ENCODE peak calls at places on chromosomes 6 and 20, in ten cellular contexts. O is A549; S is NCI-H460; J is stimulated activated CD4-positive, alpha-beta T cell treated with anti-CD3 and anti-CD28 coated beads, Interleukin-1b, Interleukin-23, amount 100 ng/mL, for 1 hour; T is adrenal gland; I is EL; E is T-helper 22 cell; Q is NCI-H510A; D is thoracic aorta; Y is cardiac fibroblast. M is an unnamed sample.

GRCh38 chr6:161138545-161139303 is 135.1 kb downstream of the AGPAT4 start:
- DNase-seq in Y (no peak), D (no peak), Q (no peak), I (no peak), E (no peak), O (no peak), T (no peak), S (no peak), J (no peak), M (no peak)

GRCh38 chr6:27502508-27503435 is 29.9 kb upstream of the ZNF184 start:
- DNase-seq in Y (peak), Q (no peak), J (peak), T (peak), E (peak), I (peak), S (peak), D (no peak), O (no peak), M (peak)

GRCh38 chr6:107045733-107046312 is 17.8 kb downstream of the MTRES1 start:
- DNase-seq in D (no peak), E (no peak), Q (no peak), I (no peak), O (no peak), T (no peak), J (no peak), Y (peak), S (no peak), M (no peak)

GRCh38 chr6:42441059-42441471 is 10.7 kb downstream of the TRERF1 start:
- DNase-seq in T (peak), D (no peak), E (no peak), J (no peak), Y (peak), O (no peak), S (no peak), I (no peak), Q (no peak), M (no peak)

GRCh38 chr6:90660971-90661370 is 74.1 kb upstream of the MAP3K7 start:
- DNase-seq in J (no peak), O (no peak), Q (no peak), T (no peak), Y (no peak), D (no peak), I (no peak), S (no peak), E (no peak), M (no peak)

GRCh38 chr6:8277769-8278168 is 157.6 kb downstream of the SLC35B3 start:
- DNase-seq in D (no peak), S (no peak), E (no peak), T (no peak), I (no peak), Q (no peak), Y (no peak), J (no peak), O (no peak), M (no peak)

GRCh38 chr6:33875141-33875581 is 71.4 kb upstream of the MLN start:
- DNase-seq in S (no peak), J (no peak), Q (no peak), D (no peak), E (no peak), I (no peak), Y (no peak), T (no peak), O (no peak), M (no peak)

GRCh38 chr6:52635049-52635577 is 35.8 kb upstream of the TMEM14A start:
- DNase-seq in Y (peak), E (no peak), O (no peak), S (no peak), D (no peak), T (no peak), I (no peak), J (no peak), Q (no peak), M (no peak)

GRCh38 chr6:34955447-34955846 is 66.4 kb downstream of the ANKS1A start:
- DNase-seq in I (no peak), O (no peak), Q (no peak), Y (no peak), S (no peak), D (no peak), E (no peak), J (no peak), T (no peak), M (no peak)

GRCh38 chr6:143694560-143694959 is 16.8 kb downstream of the PHACTR2 start:
- DNase-seq in J (no peak), E (no peak), S (no peak), O (no peak), T (no peak), Q (no peak), Y (peak), I (peak), D (no peak), M (no peak)

GRCh38 chr20:47228654-47229053 is 127.8 kb downstream of the ZMYND8 start:
- DNase-seq in D (no peak), S (no peak), E (no peak), O (no peak), Y (no peak), T (no peak), J (no peak), Q (no peak), I (no peak), M (no peak)

GRCh38 chr20:37686762-37687477 is 6.9 kb upstream of the CTNNBL1 start:
- DNase-seq in Y (peak), J (no peak), O (no peak), T (no peak), E (no peak), D (no peak), S (no peak), I (peak), Q (no peak), M (no peak)

GRCh38 chr20:5731753-5732366 is 18.3 kb upstream of the SHLD1 start:
- DNase-seq in S (no peak), Y (peak), O (no peak), I (no peak), Q (no peak), J (no peak), T (no peak), E (no peak), D (no peak), M (no peak)

GRCh38 chr6:97440590-97441176 is 157.7 kb upstream of the MMS22L start:
- DNase-seq in Y (peak), O (peak), T (peak), Q (peak), I (peak), E (no peak), J (no peak), S (peak), D (no peak), M (no peak)

GRCh38 chr6:31534521-31535040 is 5.8 kb downstream of the MCCD1 start:
- DNase-seq in O (no peak), S (no peak), J (no peak), Y (no peak), E (no peak), T (no peak), D (no peak), I (no peak), Q (no peak), M (no peak)

GRCh38 chr20:20293986-20294385 is 73.9 kb upstream of the INSM1 start:
- DNase-seq in S (no peak), I (no peak), J (no peak), E (no peak), Y (no peak), Q (no peak), T (no peak), D (no peak), O (no peak), M (no peak)

GRCh38 chr6:136640132-136640915 is 90.1 kb upstream of the MAP7 start:
- DNase-seq in D (no peak), E (no peak), O (no peak), I (peak), J (no peak), Q (no peak), T (peak), S (no peak), Y (peak), M (no peak)

GRCh38 chr6:44221291-44221960 is 2.0 kb upstream of the SLC29A1 start:
- DNase-seq in D (peak), O (peak), S (peak), Y (peak), I (peak), T (peak), Q (peak), E (peak), J (peak), M (peak)

GRCh38 chr20:41125530-41126457 is 11.5 kb upstream of the PLCG1 start:
- DNase-seq in S (no peak), J (no peak), I (no peak), D (no peak), Y (no peak), E (no peak), O (no peak), Q (no peak), T (no peak), M (no peak)

GRCh38 chr6:52966101-52966500 is 29.0 kb downstream of the GSTA4 start:
- DNase-seq in O (no peak), D (no peak), E (no peak), T (no peak), Q (no peak), S (no peak), Y (no peak), J (no peak), I (no peak), M (no peak)

GRCh38 chr6:75824160-75824559 is 75.1 kb downstream of the MYO6 start:
- DNase-seq in T (no peak), D (no peak), I (no peak), E (no peak), S (no peak), O (no peak), J (no peak), Q (no peak), Y (no peak), M (no peak)

GRCh38 chr20:6708010-6708409 is 59.5 kb upstream of the BMP2 start:
- DNase-seq in I (peak), O (no peak), J (no peak), D (no peak), S (no peak), Y (peak), Q (no peak), E (no peak), T (peak), M (peak)

GRCh38 chr20:49980140-49981008 is 2.4 kb upstream of the SNAI1 start:
- DNase-seq in Y (no peak), E (no peak), S (no peak), D (no peak), Q (no peak), J (no peak), I (no peak), T (no peak), O (no peak), M (no peak)

GRCh38 chr6:112701201-112701600 is 354.1 kb downstream of the RFPL4B start:
- DNase-seq in J (no peak), I (peak), D (no peak), Q (no peak), T (no peak), O (no peak), S (no peak), Y (peak), E (no peak), M (peak)

GRCh38 chr20:13995086-13995665 is at the start of gene MACROD2:
- DNase-seq in J (no peak), O (peak), Q (peak), D (peak), T (peak), S (peak), I (peak), Y (peak), E (no peak), M (peak)

GRCh38 chr6:7298113-7298512 is 14.9 kb downstream of the SSR1 start:
- DNase-seq in S (no peak), Y (no peak), Q (no peak), O (no peak), E (no peak), T (no peak), J (no peak), I (no peak), D (no peak), M (no peak)

GRCh38 chr6:28251648-28252506 is at the start of gene ZKSCAN4:
- DNase-seq in D (peak), Q (peak), Y (peak), O (peak), E (peak), S (peak), J (peak), T (peak), I (peak), M (peak)

M was measured in right cardiac atrium.